ENCODE peak calls at places on chromosomes 2 and 18, in nine cellular contexts. One of them, this sample, is unnamed.

GRCh38 chr2:174711206-174711605 is 53.1 kb downstream of the CHRNA1 start:
- DNase-seq in foreskin fibroblast: no peak
- DNase-seq in HT1080: peak
- DNase-seq in WERI-Rb-1: no peak
- DNase-seq in central memory CD4-positive, alpha-beta T cell: no peak
- DNase-seq in stimulated activated CD8-positive, alpha-beta memory T cell treated with anti-CD3 and anti-CD28 coated beads, Interleukin-15, amount 100 ng/mL, for 1 hour: no peak
- DNase-seq in tibial nerve: no peak
- DNase-seq in stimulated activated CD4-positive, alpha-beta T cell treated with anti-CD3 and anti-CD28 coated beads, Interleukin-12 subunit alpha, Interleukin-12 subunit beta, amount 100 ng/mL, for 24 hours: no peak
- DNase-seq in HL-60: no peak
- DNase-seq in this sample: no peak

GRCh38 chr2:147275943-147276342 is 568.9 kb upstream of the ACVR2A start:
- DNase-seq in stimulated activated CD4-positive, alpha-beta T cell treated with anti-CD3 and anti-CD28 coated beads, Interleukin-12 subunit alpha, Interleukin-12 subunit beta, amount 100 ng/mL, for 24 hours: no peak
- DNase-seq in WERI-Rb-1: peak
- DNase-seq in stimulated activated CD8-positive, alpha-beta memory T cell treated with anti-CD3 and anti-CD28 coated beads, Interleukin-15, amount 100 ng/mL, for 1 hour: no peak
- DNase-seq in tibial nerve: no peak
- DNase-seq in central memory CD4-positive, alpha-beta T cell: no peak
- DNase-seq in HT1080: no peak
- DNase-seq in foreskin fibroblast: no peak
- DNase-seq in HL-60: peak
- DNase-seq in this sample: no peak

GRCh38 chr18:58865714-58866113 is 1.0 kb downstream of the ZNF532 start:
- DNase-seq in central memory CD4-positive, alpha-beta T cell: no peak
- DNase-seq in HT1080: no peak
- DNase-seq in tibial nerve: no peak
- DNase-seq in stimulated activated CD4-positive, alpha-beta T cell treated with anti-CD3 and anti-CD28 coated beads, Interleukin-12 subunit alpha, Interleukin-12 subunit beta, amount 100 ng/mL, for 24 hours: no peak
- DNase-seq in stimulated activated CD8-positive, alpha-beta memory T cell treated with anti-CD3 and anti-CD28 coated beads, Interleukin-15, amount 100 ng/mL, for 1 hour: no peak
- DNase-seq in WERI-Rb-1: no peak
- DNase-seq in HL-60: no peak
- DNase-seq in foreskin fibroblast: no peak
- DNase-seq in this sample: no peak

GRCh38 chr2:20106746-20107145 is 55.3 kb upstream of the LAPTM4A start:
- DNase-seq in tibial nerve: no peak
- DNase-seq in HL-60: no peak
- DNase-seq in stimulated activated CD8-positive, alpha-beta memory T cell treated with anti-CD3 and anti-CD28 coated beads, Interleukin-15, amount 100 ng/mL, for 1 hour: no peak
- DNase-seq in WERI-Rb-1: peak
- DNase-seq in stimulated activated CD4-positive, alpha-beta T cell treated with anti-CD3 and anti-CD28 coated beads, Interleukin-12 subunit alpha, Interleukin-12 subunit beta, amount 100 ng/mL, for 24 hours: no peak
- DNase-seq in foreskin fibroblast: no peak
- DNase-seq in central memory CD4-positive, alpha-beta T cell: no peak
- DNase-seq in HT1080: no peak
- DNase-seq in this sample: no peak

GRCh38 chr2:221969087-221969829 is 329.5 kb downstream of the PAX3 start:
- DNase-seq in tibial nerve: peak
- DNase-seq in HT1080: peak
- DNase-seq in foreskin fibroblast: peak
- DNase-seq in HL-60: peak
- DNase-seq in stimulated activated CD4-positive, alpha-beta T cell treated with anti-CD3 and anti-CD28 coated beads, Interleukin-12 subunit alpha, Interleukin-12 subunit beta, amount 100 ng/mL, for 24 hours: no peak
- DNase-seq in WERI-Rb-1: peak
- DNase-seq in stimulated activated CD8-positive, alpha-beta memory T cell treated with anti-CD3 and anti-CD28 coated beads, Interleukin-15, amount 100 ng/mL, for 1 hour: no peak
- DNase-seq in central memory CD4-positive, alpha-beta T cell: no peak
- DNase-seq in this sample: no peak

GRCh38 chr2:128775064-128775347 is 456.3 kb upstream of the HS6ST1 start:
- DNase-seq in WERI-Rb-1: no peak
- DNase-seq in tibial nerve: no peak
- DNase-seq in foreskin fibroblast: no peak
- DNase-seq in stimulated activated CD4-positive, alpha-beta T cell treated with anti-CD3 and anti-CD28 coated beads, Interleukin-12 subunit alpha, Interleukin-12 subunit beta, amount 100 ng/mL, for 24 hours: no peak
- DNase-seq in stimulated activated CD8-positive, alpha-beta memory T cell treated with anti-CD3 and anti-CD28 coated beads, Interleukin-15, amount 100 ng/mL, for 1 hour: no peak
- DNase-seq in central memory CD4-positive, alpha-beta T cell: no peak
- DNase-seq in HL-60: no peak
- DNase-seq in HT1080: no peak
- DNase-seq in this sample: no peak

GRCh38 chr2:73827018-73827417 is 1.7 kb upstream of the STAMBP start:
- DNase-seq in WERI-Rb-1: no peak
- DNase-seq in foreskin fibroblast: no peak
- DNase-seq in HL-60: peak
- DNase-seq in stimulated activated CD8-positive, alpha-beta memory T cell treated with anti-CD3 and anti-CD28 coated beads, Interleukin-15, amount 100 ng/mL, for 1 hour: no peak
- DNase-seq in HT1080: peak
- DNase-seq in central memory CD4-positive, alpha-beta T cell: no peak
- DNase-seq in stimulated activated CD4-positive, alpha-beta T cell treated with anti-CD3 and anti-CD28 coated beads, Interleukin-12 subunit alpha, Interleukin-12 subunit beta, amount 100 ng/mL, for 24 hours: no peak
- DNase-seq in tibial nerve: no peak
- DNase-seq in this sample: no peak

GRCh38 chr2:178397002-178397605 is 53.9 kb downstream of the PRKRA start:
- DNase-seq in stimulated activated CD8-positive, alpha-beta memory T cell treated with anti-CD3 and anti-CD28 coated beads, Interleukin-15, amount 100 ng/mL, for 1 hour: no peak
- DNase-seq in central memory CD4-positive, alpha-beta T cell: peak
- DNase-seq in WERI-Rb-1: no peak
- DNase-seq in HT1080: peak
- DNase-seq in stimulated activated CD4-positive, alpha-beta T cell treated with anti-CD3 and anti-CD28 coated beads, Interleukin-12 subunit alpha, Interleukin-12 subunit beta, amount 100 ng/mL, for 24 hours: no peak
- DNase-seq in foreskin fibroblast: no peak
- DNase-seq in tibial nerve: peak
- DNase-seq in HL-60: no peak
- DNase-seq in this sample: no peak

GRCh38 chr2:168120730-168121129 is 126.7 kb downstream of the STK39 start:
- DNase-seq in WERI-Rb-1: no peak
- DNase-seq in central memory CD4-positive, alpha-beta T cell: no peak
- DNase-seq in stimulated activated CD8-positive, alpha-beta memory T cell treated with anti-CD3 and anti-CD28 coated beads, Interleukin-15, amount 100 ng/mL, for 1 hour: no peak
- DNase-seq in HT1080: no peak
- DNase-seq in HL-60: no peak
- DNase-seq in stimulated activated CD4-positive, alpha-beta T cell treated with anti-CD3 and anti-CD28 coated beads, Interleukin-12 subunit alpha, Interleukin-12 subunit beta, amount 100 ng/mL, for 24 hours: no peak
- DNase-seq in foreskin fibroblast: peak
- DNase-seq in tibial nerve: no peak
- DNase-seq in this sample: no peak

GRCh38 chr18:59220164-59220783 is 316 bp downstream of the GRP start:
- DNase-seq in tibial nerve: no peak
- DNase-seq in HL-60: no peak
- DNase-seq in WERI-Rb-1: peak
- DNase-seq in HT1080: no peak
- DNase-seq in central memory CD4-positive, alpha-beta T cell: no peak
- DNase-seq in stimulated activated CD8-positive, alpha-beta memory T cell treated with anti-CD3 and anti-CD28 coated beads, Interleukin-15, amount 100 ng/mL, for 1 hour: no peak
- DNase-seq in foreskin fibroblast: no peak
- DNase-seq in stimulated activated CD4-positive, alpha-beta T cell treated with anti-CD3 and anti-CD28 coated beads, Interleukin-12 subunit alpha, Interleukin-12 subunit beta, amount 100 ng/mL, for 24 hours: no peak
- DNase-seq in this sample: no peak

GRCh38 chr2:174632847-174633620 is 35.4 kb upstream of the WIPF1 start:
- DNase-seq in stimulated activated CD4-positive, alpha-beta T cell treated with anti-CD3 and anti-CD28 coated beads, Interleukin-12 subunit alpha, Interleukin-12 subunit beta, amount 100 ng/mL, for 24 hours: no peak
- DNase-seq in WERI-Rb-1: no peak
- DNase-seq in stimulated activated CD8-positive, alpha-beta memory T cell treated with anti-CD3 and anti-CD28 coated beads, Interleukin-15, amount 100 ng/mL, for 1 hour: no peak
- DNase-seq in foreskin fibroblast: no peak
- DNase-seq in HL-60: peak
- DNase-seq in HT1080: no peak
- DNase-seq in tibial nerve: no peak
- DNase-seq in central memory CD4-positive, alpha-beta T cell: no peak
- DNase-seq in this sample: no peak

GRCh38 chr2:240467659-240468299 is 32.3 kb downstream of the GPC1 start:
- DNase-seq in foreskin fibroblast: no peak
- DNase-seq in WERI-Rb-1: peak
- DNase-seq in HT1080: no peak
- DNase-seq in HL-60: no peak
- DNase-seq in tibial nerve: no peak
- DNase-seq in central memory CD4-positive, alpha-beta T cell: no peak
- DNase-seq in stimulated activated CD8-positive, alpha-beta memory T cell treated with anti-CD3 and anti-CD28 coated beads, Interleukin-15, amount 100 ng/mL, for 1 hour: no peak
- DNase-seq in stimulated activated CD4-positive, alpha-beta T cell treated with anti-CD3 and anti-CD28 coated beads, Interleukin-12 subunit alpha, Interleukin-12 subunit beta, amount 100 ng/mL, for 24 hours: no peak
- DNase-seq in this sample: no peak

GRCh38 chr18:60066576-60066975 is 166.8 kb downstream of the PMAIP1 start:
- DNase-seq in HL-60: no peak
- DNase-seq in central memory CD4-positive, alpha-beta T cell: no peak
- DNase-seq in stimulated activated CD8-positive, alpha-beta memory T cell treated with anti-CD3 and anti-CD28 coated beads, Interleukin-15, amount 100 ng/mL, for 1 hour: no peak
- DNase-seq in foreskin fibroblast: no peak
- DNase-seq in WERI-Rb-1: no peak
- DNase-seq in HT1080: no peak
- DNase-seq in stimulated activated CD4-positive, alpha-beta T cell treated with anti-CD3 and anti-CD28 coated beads, Interleukin-12 subunit alpha, Interleukin-12 subunit beta, amount 100 ng/mL, for 24 hours: no peak
- DNase-seq in tibial nerve: no peak
- DNase-seq in this sample: no peak

GRCh38 chr2:203062126-203062525 is 47.5 kb downstream of the NBEAL1 start:
- DNase-seq in HT1080: no peak
- DNase-seq in central memory CD4-positive, alpha-beta T cell: no peak
- DNase-seq in foreskin fibroblast: no peak
- DNase-seq in WERI-Rb-1: no peak
- DNase-seq in stimulated activated CD8-positive, alpha-beta memory T cell treated with anti-CD3 and anti-CD28 coated beads, Interleukin-15, amount 100 ng/mL, for 1 hour: no peak
- DNase-seq in HL-60: no peak
- DNase-seq in stimulated activated CD4-positive, alpha-beta T cell treated with anti-CD3 and anti-CD28 coated beads, Interleukin-12 subunit alpha, Interleukin-12 subunit beta, amount 100 ng/mL, for 24 hours: no peak
- DNase-seq in tibial nerve: no peak
- DNase-seq in this sample: no peak

GRCh38 chr2:1515073-1515430 is 101.8 kb downstream of the TPO start:
- DNase-seq in HT1080: no peak
- DNase-seq in stimulated activated CD4-positive, alpha-beta T cell treated with anti-CD3 and anti-CD28 coated beads, Interleukin-12 subunit alpha, Interleukin-12 subunit beta, amount 100 ng/mL, for 24 hours: no peak
- DNase-seq in stimulated activated CD8-positive, alpha-beta memory T cell treated with anti-CD3 and anti-CD28 coated beads, Interleukin-15, amount 100 ng/mL, for 1 hour: no peak
- DNase-seq in central memory CD4-positive, alpha-beta T cell: no peak
- DNase-seq in WERI-Rb-1: no peak
- DNase-seq in foreskin fibroblast: no peak
- DNase-seq in tibial nerve: no peak
- DNase-seq in HL-60: no peak
- DNase-seq in this sample: no peak

GRCh38 chr2:168247341-168248305 is at the start of gene STK39:
- DNase-seq in WERI-Rb-1: peak
- DNase-seq in HT1080: peak
- DNase-seq in foreskin fibroblast: peak
- DNase-seq in central memory CD4-positive, alpha-beta T cell: peak
- DNase-seq in HL-60: peak
- DNase-seq in stimulated activated CD4-positive, alpha-beta T cell treated with anti-CD3 and anti-CD28 coated beads, Interleukin-12 subunit alpha, Interleukin-12 subunit beta, amount 100 ng/mL, for 24 hours: peak
- DNase-seq in tibial nerve: peak
- DNase-seq in stimulated activated CD8-positive, alpha-beta memory T cell treated with anti-CD3 and anti-CD28 coated beads, Interleukin-15, amount 100 ng/mL, for 1 hour: peak
- DNase-seq in this sample: peak

GRCh38 chr2:239711911-239712570 is 311.2 kb upstream of the HDAC4 start:
- DNase-seq in central memory CD4-positive, alpha-beta T cell: no peak
- DNase-seq in foreskin fibroblast: no peak
- DNase-seq in HL-60: no peak
- DNase-seq in HT1080: no peak
- DNase-seq in tibial nerve: no peak
- DNase-seq in WERI-Rb-1: no peak
- DNase-seq in stimulated activated CD4-positive, alpha-beta T cell treated with anti-CD3 and anti-CD28 coated beads, Interleukin-12 subunit alpha, Interleukin-12 subunit beta, amount 100 ng/mL, for 24 hours: no peak
- DNase-seq in stimulated activated CD8-positive, alpha-beta memory T cell treated with anti-CD3 and anti-CD28 coated beads, Interleukin-15, amount 100 ng/mL, for 1 hour: no peak
- DNase-seq in this sample: no peak

GRCh38 chr18:35949903-35950627 is 22.4 kb upstream of the RMP24 start:
- DNase-seq in HL-60: peak
- DNase-seq in HT1080: peak
- DNase-seq in central memory CD4-positive, alpha-beta T cell: peak
- DNase-seq in stimulated activated CD8-positive, alpha-beta memory T cell treated with anti-CD3 and anti-CD28 coated beads, Interleukin-15, amount 100 ng/mL, for 1 hour: peak
- DNase-seq in WERI-Rb-1: peak
- DNase-seq in tibial nerve: peak
- DNase-seq in stimulated activated CD4-positive, alpha-beta T cell treated with anti-CD3 and anti-CD28 coated beads, Interleukin-12 subunit alpha, Interleukin-12 subunit beta, amount 100 ng/mL, for 24 hours: peak
- DNase-seq in foreskin fibroblast: peak
- DNase-seq in this sample: no peak

GRCh38 chr2:3470166-3470651 is 49.1 kb downstream of the ADI1 start:
- DNase-seq in central memory CD4-positive, alpha-beta T cell: no peak
- DNase-seq in HL-60: no peak
- DNase-seq in tibial nerve: peak
- DNase-seq in stimulated activated CD4-positive, alpha-beta T cell treated with anti-CD3 and anti-CD28 coated beads, Interleukin-12 subunit alpha, Interleukin-12 subunit beta, amount 100 ng/mL, for 24 hours: no peak
- DNase-seq in HT1080: peak
- DNase-seq in foreskin fibroblast: peak
- DNase-seq in stimulated activated CD8-positive, alpha-beta memory T cell treated with anti-CD3 and anti-CD28 coated beads, Interleukin-15, amount 100 ng/mL, for 1 hour: no peak
- DNase-seq in WERI-Rb-1: no peak
- DNase-seq in this sample: no peak

GRCh38 chr2:62478093-62478580 is 27.9 kb downstream of the TMEM17 start:
- DNase-seq in WERI-Rb-1: no peak
- DNase-seq in stimulated activated CD4-positive, alpha-beta T cell treated with anti-CD3 and anti-CD28 coated beads, Interleukin-12 subunit alpha, Interleukin-12 subunit beta, amount 100 ng/mL, for 24 hours: no peak
- DNase-seq in foreskin fibroblast: peak
- DNase-seq in stimulated activated CD8-positive, alpha-beta memory T cell treated with anti-CD3 and anti-CD28 coated beads, Interleukin-15, amount 100 ng/mL, for 1 hour: no peak
- DNase-seq in tibial nerve: peak
- DNase-seq in HT1080: peak
- DNase-seq in HL-60: peak
- DNase-seq in central memory CD4-positive, alpha-beta T cell: no peak
- DNase-seq in this sample: no peak

GRCh38 chr2:15334650-15335326 is 226.3 kb downstream of the NBAS start:
- DNase-seq in central memory CD4-positive, alpha-beta T cell: no peak
- DNase-seq in foreskin fibroblast: peak
- DNase-seq in tibial nerve: no peak
- DNase-seq in HL-60: no peak
- DNase-seq in HT1080: peak
- DNase-seq in WERI-Rb-1: no peak
- DNase-seq in stimulated activated CD4-positive, alpha-beta T cell treated with anti-CD3 and anti-CD28 coated beads, Interleukin-12 subunit alpha, Interleukin-12 subunit beta, amount 100 ng/mL, for 24 hours: no peak
- DNase-seq in stimulated activated CD8-positive, alpha-beta memory T cell treated with anti-CD3 and anti-CD28 coated beads, Interleukin-15, amount 100 ng/mL, for 1 hour: no peak
- DNase-seq in this sample: no peak

GRCh38 chr18:66993492-66993891 is 389.6 kb upstream of the CDH19 start:
- DNase-seq in central memory CD4-positive, alpha-beta T cell: no peak
- DNase-seq in tibial nerve: no peak
- DNase-seq in stimulated activated CD4-positive, alpha-beta T cell treated with anti-CD3 and anti-CD28 coated beads, Interleukin-12 subunit alpha, Interleukin-12 subunit beta, amount 100 ng/mL, for 24 hours: no peak
- DNase-seq in HL-60: no peak
- DNase-seq in WERI-Rb-1: no peak
- DNase-seq in foreskin fibroblast: no peak
- DNase-seq in stimulated activated CD8-positive, alpha-beta memory T cell treated with anti-CD3 and anti-CD28 coated beads, Interleukin-15, amount 100 ng/mL, for 1 hour: no peak
- DNase-seq in HT1080: peak
- DNase-seq in this sample: no peak

GRCh38 chr18:8696749-8697211 is 8.6 kb upstream of the MTCL1 start:
- DNase-seq in HL-60: peak
- DNase-seq in WERI-Rb-1: peak
- DNase-seq in stimulated activated CD4-positive, alpha-beta T cell treated with anti-CD3 and anti-CD28 coated beads, Interleukin-12 subunit alpha, Interleukin-12 subunit beta, amount 100 ng/mL, for 24 hours: peak
- DNase-seq in foreskin fibroblast: peak
- DNase-seq in stimulated activated CD8-positive, alpha-beta memory T cell treated with anti-CD3 and anti-CD28 coated beads, Interleukin-15, amount 100 ng/mL, for 1 hour: peak
- DNase-seq in central memory CD4-positive, alpha-beta T cell: peak
- DNase-seq in HT1080: peak
- DNase-seq in tibial nerve: peak
- DNase-seq in this sample: peak

GRCh38 chr2:71455741-71456569 is 2.6 kb downstream of the DYSF start:
- DNase-seq in stimulated activated CD8-positive, alpha-beta memory T cell treated with anti-CD3 and anti-CD28 coated beads, Interleukin-15, amount 100 ng/mL, for 1 hour: no peak
- DNase-seq in HL-60: no peak
- DNase-seq in stimulated activated CD4-positive, alpha-beta T cell treated with anti-CD3 and anti-CD28 coated beads, Interleukin-12 subunit alpha, Interleukin-12 subunit beta, amount 100 ng/mL, for 24 hours: no peak
- DNase-seq in foreskin fibroblast: no peak
- DNase-seq in tibial nerve: no peak
- DNase-seq in WERI-Rb-1: no peak
- DNase-seq in HT1080: peak
- DNase-seq in central memory CD4-positive, alpha-beta T cell: no peak
- DNase-seq in this sample: no peak

GRCh38 chr2:158131483-158131912 is 29.8 kb downstream of the UPP2 start:
- DNase-seq in central memory CD4-positive, alpha-beta T cell: no peak
- DNase-seq in tibial nerve: no peak
- DNase-seq in stimulated activated CD4-positive, alpha-beta T cell treated with anti-CD3 and anti-CD28 coated beads, Interleukin-12 subunit alpha, Interleukin-12 subunit beta, amount 100 ng/mL, for 24 hours: no peak
- DNase-seq in HT1080: no peak
- DNase-seq in stimulated activated CD8-positive, alpha-beta memory T cell treated with anti-CD3 and anti-CD28 coated beads, Interleukin-15, amount 100 ng/mL, for 1 hour: no peak
- DNase-seq in foreskin fibroblast: no peak
- DNase-seq in WERI-Rb-1: peak
- DNase-seq in HL-60: no peak
- DNase-seq in this sample: no peak

GRCh38 chr18:14086459-14087231 is 45.6 kb downstream of the ZNF519 start:
- DNase-seq in WERI-Rb-1: peak
- DNase-seq in foreskin fibroblast: peak
- DNase-seq in central memory CD4-positive, alpha-beta T cell: no peak
- DNase-seq in stimulated activated CD8-positive, alpha-beta memory T cell treated with anti-CD3 and anti-CD28 coated beads, Interleukin-15, amount 100 ng/mL, for 1 hour: no peak
- DNase-seq in stimulated activated CD4-positive, alpha-beta T cell treated with anti-CD3 and anti-CD28 coated beads, Interleukin-12 subunit alpha, Interleukin-12 subunit beta, amount 100 ng/mL, for 24 hours: no peak
- DNase-seq in tibial nerve: no peak
- DNase-seq in HT1080: peak
- DNase-seq in HL-60: peak
- DNase-seq in this sample: no peak

GRCh38 chr2:242035858-242036652 is 166.5 kb downstream of the RTP5 start:
- DNase-seq in HL-60: no peak
- DNase-seq in foreskin fibroblast: no peak
- DNase-seq in WERI-Rb-1: no peak
- DNase-seq in central memory CD4-positive, alpha-beta T cell: no peak
- DNase-seq in HT1080: no peak
- DNase-seq in stimulated activated CD4-positive, alpha-beta T cell treated with anti-CD3 and anti-CD28 coated beads, Interleukin-12 subunit alpha, Interleukin-12 subunit beta, amount 100 ng/mL, for 24 hours: no peak
- DNase-seq in tibial nerve: no peak
- DNase-seq in stimulated activated CD8-positive, alpha-beta memory T cell treated with anti-CD3 and anti-CD28 coated beads, Interleukin-15, amount 100 ng/mL, for 1 hour: no peak
- DNase-seq in this sample: no peak

This sample was measured in GOT3.